ENCODE peak calls at places on chromosomes 12 and 14, in six cellular contexts. K, S, W, L, O and E are unnamed samples. For H3K4me1, the result is how much of the 10 kb centered on the place peaks cover.

GRCh38 chr14:75751291-75751690 is 90.2 kb downstream of the TTLL5 start:
- DNase-seq in K (no peak), S (no peak), W (no peak), O (no peak), L (no peak), E (no peak)

GRCh38 chr14:85793533-85793932 is 263.6 kb downstream of the FLRT2 start:
- DNase-seq in S (no peak), L (no peak), W (no peak), K (no peak), O (no peak), E (no peak)

GRCh38 chr14:22047105-22047504 is 373.5 kb upstream of the OR4E1 start:
- DNase-seq in K (peak), O (no peak), S (no peak), L (no peak), W (no peak), E (no peak)

GRCh38 chr12:103645202-103645601 is 58.1 kb downstream of the STAB2 start:
- DNase-seq in K (no peak), O (no peak), W (no peak), L (no peak), S (no peak), E (no peak)

GRCh38 chr12:113424915-113425823 is 3.0 kb downstream of the SDSL start:
- DNase-seq in K (peak), O (peak), W (peak), L (no peak), S (peak), E (no peak)

GRCh38 chr14:94522115-94522724 is 13.0 kb upstream of the SERPINA12 start:
- DNase-seq in O (no peak), W (no peak), S (no peak), L (no peak), K (no peak), E (no peak)

GRCh38 chr12:94263905-94264655 is 115.7 kb downstream of the PLXNC1 start:
- DNase-seq in L (no peak), O (peak), S (peak), W (no peak), K (no peak), E (no peak)

GRCh38 chr14:62158779-62159178 is 396.6 kb downstream of the SNAPC1 start:
- DNase-seq in W (peak), O (no peak), L (no peak), S (no peak), K (no peak), E (no peak)

GRCh38 chr12:32296541-32296940 is 102.8 kb upstream of the FGD4 start:
- DNase-seq in W (no peak), O (no peak), L (no peak), K (peak), S (no peak), E (no peak)

DNA sequence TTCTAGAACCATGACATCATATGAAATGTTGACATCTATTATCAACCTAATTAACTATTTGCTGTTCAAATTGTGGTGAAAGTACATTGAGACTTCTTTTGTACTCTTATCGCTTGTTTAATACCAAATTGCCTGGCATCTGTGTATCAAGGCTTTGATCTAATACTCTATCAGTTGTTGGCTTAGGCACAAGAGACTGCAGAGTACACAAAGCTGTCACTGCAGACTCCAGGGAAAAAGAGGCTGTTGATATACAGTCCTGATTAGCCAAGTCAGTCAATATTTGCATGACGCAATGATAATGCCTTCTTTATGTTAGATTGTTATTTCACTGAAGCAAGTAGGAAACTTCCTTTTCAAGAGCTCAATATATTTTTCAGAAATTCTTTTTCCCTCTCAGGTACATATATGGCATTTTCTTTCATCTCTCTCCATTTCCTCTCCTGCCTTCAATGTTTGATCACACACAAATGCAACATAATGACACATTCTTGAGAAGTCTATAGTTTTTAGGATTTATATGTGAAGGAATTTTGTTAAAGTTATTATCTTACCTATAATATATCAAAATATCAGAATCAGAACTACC is 32.3 kb upstream of the PTCSC3 start:
- DNase-seq in K (no peak), S (no peak), L (no peak), W (no peak), O (no peak), E (no peak)
- TF ChIP-seq EP300 in K (no peak), S (no peak), L (no peak), W (no peak), O (no peak), E (no peak)

DNA sequence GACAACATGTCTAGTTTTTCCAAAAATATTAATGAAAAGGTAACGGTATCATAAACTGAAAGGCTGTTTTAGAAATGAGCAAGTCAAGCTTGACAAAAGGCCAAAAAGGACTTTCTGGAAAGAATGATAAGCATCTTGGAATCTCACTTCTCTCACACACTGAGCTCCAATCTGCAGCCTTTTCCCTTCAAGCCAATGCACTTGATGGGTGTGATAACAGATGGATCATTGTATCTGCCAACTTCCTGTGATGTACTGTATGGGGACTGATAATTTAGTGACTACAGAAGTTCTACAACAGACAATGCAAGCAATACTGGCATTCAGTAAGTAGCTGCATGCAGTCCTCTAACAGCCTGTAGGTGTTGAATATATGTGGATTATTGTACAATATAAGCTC is 147.1 kb downstream of the MED13L start:
- DNase-seq in S (no peak), W (peak), O (no peak), K (no peak), L (no peak), E (no peak)
- H3K4me1 ChIP-seq in S (half or more), W (half or more), O (under half), K (half or more), L (under half), E (half or more)

GRCh38 chr12:101707131-101707782 is 9.8 kb downstream of the CHPT1 start:
- DNase-seq in L (no peak), W (no peak), K (no peak), S (no peak), O (no peak), E (no peak)
- TF ChIP-seq EP300 in L (no peak), W (no peak), K (no peak), S (no peak), O (no peak), E (no peak)

DNA sequence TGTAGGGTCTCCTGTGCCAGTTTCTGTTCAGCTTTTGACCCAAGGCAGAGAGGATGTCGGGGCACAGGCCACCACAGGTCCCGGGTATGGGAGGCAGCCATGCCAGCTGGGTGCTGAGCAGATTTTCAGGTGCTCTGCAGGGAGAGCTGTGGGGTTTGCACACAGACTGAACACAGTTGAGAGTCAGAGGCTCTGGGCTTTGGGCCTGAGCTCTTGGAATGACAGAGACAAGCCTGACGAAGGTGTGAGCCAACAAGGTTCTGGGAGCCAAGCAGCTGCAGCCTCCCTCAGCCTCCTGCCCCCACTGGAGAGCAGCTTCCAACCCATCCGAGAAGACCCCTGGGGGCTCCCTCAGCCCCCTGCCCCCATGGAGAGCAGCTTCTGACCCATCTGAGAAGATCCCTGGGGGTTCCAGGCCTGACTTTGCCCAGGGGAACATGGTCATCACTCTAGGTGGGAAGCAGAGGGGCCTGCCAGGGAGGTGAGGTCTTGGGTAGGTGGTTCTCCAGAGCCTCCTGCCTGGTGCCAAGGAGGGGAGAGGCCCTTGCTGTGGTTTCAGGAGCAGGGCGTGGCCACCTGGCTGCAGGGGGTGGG is 13.8 kb downstream of the FBRSL1 start:
- DNase-seq in L (no peak), S (no peak), O (no peak), W (no peak), K (no peak), E (no peak)
- H3K4me1 ChIP-seq in L (under half), S (half or more), O (under half), W (under half), K (under half), E (half or more)

GRCh38 chr12:1800646-1801284 is 19.6 kb upstream of the LRTM2 start:
- DNase-seq in S (peak), K (peak), L (no peak), W (peak), O (no peak), E (no peak)
- TF ChIP-seq EP300 in S (no peak), K (no peak), L (no peak), W (no peak), O (no peak), E (no peak)